ENCODE peak calls at places on chromosomes 11 and 22, in seven cellular contexts. One of them, this sample, is unnamed.

GRCh38 chr11:128462189-128462588 is 125.2 kb downstream of the ETS1 start:
- DNase-seq in effector CD4-positive, alpha-beta T cell: no peak
- DNase-seq in iPS-NIHi11: no peak
- DNase-seq in substantia nigra: no peak
- DNase-seq in Calu3: no peak
- DNase-seq in stimulated activated CD4-positive, alpha-beta T cell treated with anti-CD3 and anti-CD28 coated beads, Interleukin-2, amount 100 ng/mL, for 48 hours: no peak
- DNase-seq in CD8-positive, alpha-beta memory T cell: no peak
- DNase-seq in this sample: no peak

GRCh38 chr11:7892059-7892699 is 38.9 kb downstream of the OR10A6 start:
- DNase-seq in stimulated activated CD4-positive, alpha-beta T cell treated with anti-CD3 and anti-CD28 coated beads, Interleukin-2, amount 100 ng/mL, for 48 hours: no peak
- DNase-seq in CD8-positive, alpha-beta memory T cell: no peak
- DNase-seq in Calu3: no peak
- DNase-seq in effector CD4-positive, alpha-beta T cell: no peak
- DNase-seq in substantia nigra: no peak
- DNase-seq in iPS-NIHi11: no peak
- DNase-seq in this sample: no peak

GRCh38 chr22:37660709-37661045 is 2.2 kb downstream of the PDXP start:
- DNase-seq in Calu3: no peak
- DNase-seq in CD8-positive, alpha-beta memory T cell: no peak
- DNase-seq in substantia nigra: no peak
- DNase-seq in stimulated activated CD4-positive, alpha-beta T cell treated with anti-CD3 and anti-CD28 coated beads, Interleukin-2, amount 100 ng/mL, for 48 hours: no peak
- DNase-seq in iPS-NIHi11: no peak
- DNase-seq in effector CD4-positive, alpha-beta T cell: no peak
- DNase-seq in this sample: no peak

GRCh38 chr11:120501440-120501839 is 10.1 kb upstream of the GRIK4 start:
- DNase-seq in CD8-positive, alpha-beta memory T cell: no peak
- DNase-seq in iPS-NIHi11: no peak
- DNase-seq in substantia nigra: no peak
- DNase-seq in stimulated activated CD4-positive, alpha-beta T cell treated with anti-CD3 and anti-CD28 coated beads, Interleukin-2, amount 100 ng/mL, for 48 hours: no peak
- DNase-seq in effector CD4-positive, alpha-beta T cell: no peak
- DNase-seq in Calu3: no peak
- DNase-seq in this sample: no peak

GRCh38 chr11:406796-407650 is 7.8 kb downstream of the SIGIRR start:
- DNase-seq in Calu3: no peak
- DNase-seq in substantia nigra: peak; percentile 59
- DNase-seq in CD8-positive, alpha-beta memory T cell: peak; percentile 98
- DNase-seq in stimulated activated CD4-positive, alpha-beta T cell treated with anti-CD3 and anti-CD28 coated beads, Interleukin-2, amount 100 ng/mL, for 48 hours: peak; percentile 76
- DNase-seq in effector CD4-positive, alpha-beta T cell: peak; percentile 89
- DNase-seq in iPS-NIHi11: peak; percentile 94
- DNase-seq in this sample: peak; percentile 96

GRCh38 chr22:35375031-35375430 is 5.9 kb upstream of the HMOX1 start:
- DNase-seq in Calu3: no peak
- DNase-seq in iPS-NIHi11: no peak
- DNase-seq in substantia nigra: no peak
- DNase-seq in CD8-positive, alpha-beta memory T cell: no peak
- DNase-seq in stimulated activated CD4-positive, alpha-beta T cell treated with anti-CD3 and anti-CD28 coated beads, Interleukin-2, amount 100 ng/mL, for 48 hours: no peak
- DNase-seq in effector CD4-positive, alpha-beta T cell: no peak
- DNase-seq in this sample: no peak

GRCh38 chr11:19467904-19468303 is 227.2 kb upstream of the E2F8 start:
- DNase-seq in iPS-NIHi11: no peak
- DNase-seq in effector CD4-positive, alpha-beta T cell: no peak
- DNase-seq in CD8-positive, alpha-beta memory T cell: no peak
- DNase-seq in substantia nigra: no peak
- DNase-seq in stimulated activated CD4-positive, alpha-beta T cell treated with anti-CD3 and anti-CD28 coated beads, Interleukin-2, amount 100 ng/mL, for 48 hours: no peak
- DNase-seq in Calu3: no peak
- DNase-seq in this sample: no peak

GRCh38 chr11:34308049-34308692 is 49.6 kb downstream of the ABTB2 start:
- DNase-seq in stimulated activated CD4-positive, alpha-beta T cell treated with anti-CD3 and anti-CD28 coated beads, Interleukin-2, amount 100 ng/mL, for 48 hours: no peak
- DNase-seq in Calu3: peak; percentile 29
- DNase-seq in effector CD4-positive, alpha-beta T cell: no peak
- DNase-seq in CD8-positive, alpha-beta memory T cell: no peak
- DNase-seq in iPS-NIHi11: no peak
- DNase-seq in substantia nigra: no peak
- DNase-seq in this sample: no peak

GRCh38 chr11:102831128-102831708 is 12.2 kb downstream of the MMP3 start:
- DNase-seq in CD8-positive, alpha-beta memory T cell: no peak
- DNase-seq in effector CD4-positive, alpha-beta T cell: no peak
- DNase-seq in stimulated activated CD4-positive, alpha-beta T cell treated with anti-CD3 and anti-CD28 coated beads, Interleukin-2, amount 100 ng/mL, for 48 hours: no peak
- DNase-seq in substantia nigra: peak; percentile 24
- DNase-seq in Calu3: peak; percentile 79
- DNase-seq in iPS-NIHi11: no peak
- DNase-seq in this sample: no peak

GRCh38 chr11:134047586-134047999 is 21.3 kb upstream of the JAM3 start:
- DNase-seq in CD8-positive, alpha-beta memory T cell: no peak
- DNase-seq in substantia nigra: no peak
- DNase-seq in Calu3: no peak
- DNase-seq in stimulated activated CD4-positive, alpha-beta T cell treated with anti-CD3 and anti-CD28 coated beads, Interleukin-2, amount 100 ng/mL, for 48 hours: no peak
- DNase-seq in effector CD4-positive, alpha-beta T cell: no peak
- DNase-seq in iPS-NIHi11: peak; percentile 33
- DNase-seq in this sample: no peak

GRCh38 chr22:22460060-22460459 is 48.5 kb downstream of the ZNF280B start:
- DNase-seq in CD8-positive, alpha-beta memory T cell: no peak
- DNase-seq in effector CD4-positive, alpha-beta T cell: no peak
- DNase-seq in Calu3: no peak
- DNase-seq in stimulated activated CD4-positive, alpha-beta T cell treated with anti-CD3 and anti-CD28 coated beads, Interleukin-2, amount 100 ng/mL, for 48 hours: no peak
- DNase-seq in iPS-NIHi11: no peak
- DNase-seq in substantia nigra: no peak
- DNase-seq in this sample: no peak

GRCh38 chr22:38655532-38656255 is 498 bp downstream of the FAM227A start:
- DNase-seq in stimulated activated CD4-positive, alpha-beta T cell treated with anti-CD3 and anti-CD28 coated beads, Interleukin-2, amount 100 ng/mL, for 48 hours: no peak
- DNase-seq in substantia nigra: no peak
- DNase-seq in iPS-NIHi11: no peak
- DNase-seq in Calu3: no peak
- DNase-seq in CD8-positive, alpha-beta memory T cell: no peak
- DNase-seq in effector CD4-positive, alpha-beta T cell: no peak
- DNase-seq in this sample: no peak

GRCh38 chr22:37431811-37432707 is 4.8 kb upstream of the ELFN2 start:
- DNase-seq in stimulated activated CD4-positive, alpha-beta T cell treated with anti-CD3 and anti-CD28 coated beads, Interleukin-2, amount 100 ng/mL, for 48 hours: peak; percentile 46
- DNase-seq in effector CD4-positive, alpha-beta T cell: no peak
- DNase-seq in CD8-positive, alpha-beta memory T cell: no peak
- DNase-seq in iPS-NIHi11: no peak
- DNase-seq in Calu3: peak; percentile 79
- DNase-seq in substantia nigra: no peak
- DNase-seq in this sample: no peak

GRCh38 chr22:49884503-49885260 is 31.0 kb downstream of the ZBED4 start:
- DNase-seq in stimulated activated CD4-positive, alpha-beta T cell treated with anti-CD3 and anti-CD28 coated beads, Interleukin-2, amount 100 ng/mL, for 48 hours: no peak
- DNase-seq in effector CD4-positive, alpha-beta T cell: no peak
- DNase-seq in iPS-NIHi11: no peak
- DNase-seq in substantia nigra: no peak
- DNase-seq in Calu3: no peak
- DNase-seq in CD8-positive, alpha-beta memory T cell: no peak
- DNase-seq in this sample: no peak

GRCh38 chr11:1825039-1825740 is 9.6 kb upstream of the SYT8 start:
- DNase-seq in substantia nigra: no peak
- DNase-seq in Calu3: peak; percentile 79
- DNase-seq in stimulated activated CD4-positive, alpha-beta T cell treated with anti-CD3 and anti-CD28 coated beads, Interleukin-2, amount 100 ng/mL, for 48 hours: no peak
- DNase-seq in CD8-positive, alpha-beta memory T cell: no peak
- DNase-seq in effector CD4-positive, alpha-beta T cell: no peak
- DNase-seq in iPS-NIHi11: peak; percentile 99
- DNase-seq in this sample: no peak

GRCh38 chr11:126619516-126619915 is 264.0 kb downstream of the ST3GAL4 start:
- DNase-seq in Calu3: no peak
- DNase-seq in substantia nigra: no peak
- DNase-seq in stimulated activated CD4-positive, alpha-beta T cell treated with anti-CD3 and anti-CD28 coated beads, Interleukin-2, amount 100 ng/mL, for 48 hours: no peak
- DNase-seq in CD8-positive, alpha-beta memory T cell: no peak
- DNase-seq in effector CD4-positive, alpha-beta T cell: no peak
- DNase-seq in iPS-NIHi11: no peak
- DNase-seq in this sample: no peak

GRCh38 chr11:58286249-58286648 is 18.2 kb upstream of the OR10W1 start:
- DNase-seq in substantia nigra: no peak
- DNase-seq in CD8-positive, alpha-beta memory T cell: no peak
- DNase-seq in iPS-NIHi11: peak; percentile 29
- DNase-seq in stimulated activated CD4-positive, alpha-beta T cell treated with anti-CD3 and anti-CD28 coated beads, Interleukin-2, amount 100 ng/mL, for 48 hours: no peak
- DNase-seq in effector CD4-positive, alpha-beta T cell: no peak
- DNase-seq in Calu3: peak; percentile 38
- DNase-seq in this sample: no peak

GRCh38 chr11:70176940-70177689 is 26.0 kb upstream of the FADD start:
- DNase-seq in substantia nigra: no peak
- DNase-seq in effector CD4-positive, alpha-beta T cell: peak; percentile 38
- DNase-seq in stimulated activated CD4-positive, alpha-beta T cell treated with anti-CD3 and anti-CD28 coated beads, Interleukin-2, amount 100 ng/mL, for 48 hours: peak; percentile 69
- DNase-seq in Calu3: peak; percentile 55
- DNase-seq in CD8-positive, alpha-beta memory T cell: peak; percentile 33
- DNase-seq in iPS-NIHi11: peak; percentile 99
- DNase-seq in this sample: peak; percentile 19

GRCh38 chr11:131389582-131389981 is 19.2 kb downstream of the NTM start:
- DNase-seq in iPS-NIHi11: no peak
- DNase-seq in stimulated activated CD4-positive, alpha-beta T cell treated with anti-CD3 and anti-CD28 coated beads, Interleukin-2, amount 100 ng/mL, for 48 hours: no peak
- DNase-seq in Calu3: no peak
- DNase-seq in CD8-positive, alpha-beta memory T cell: no peak
- DNase-seq in substantia nigra: no peak
- DNase-seq in effector CD4-positive, alpha-beta T cell: no peak
- DNase-seq in this sample: no peak

GRCh38 chr11:119417726-119418540 is 5.0 kb downstream of the THY1 start:
- DNase-seq in effector CD4-positive, alpha-beta T cell: no peak
- DNase-seq in iPS-NIHi11: no peak
- DNase-seq in Calu3: no peak
- DNase-seq in stimulated activated CD4-positive, alpha-beta T cell treated with anti-CD3 and anti-CD28 coated beads, Interleukin-2, amount 100 ng/mL, for 48 hours: no peak
- DNase-seq in CD8-positive, alpha-beta memory T cell: no peak
- DNase-seq in substantia nigra: no peak
- DNase-seq in this sample: no peak

GRCh38 chr11:12233602-12233925 is 123.2 kb downstream of the MICAL2 start:
- DNase-seq in Calu3: no peak
- DNase-seq in iPS-NIHi11: no peak
- DNase-seq in CD8-positive, alpha-beta memory T cell: no peak
- DNase-seq in substantia nigra: no peak
- DNase-seq in effector CD4-positive, alpha-beta T cell: no peak
- DNase-seq in stimulated activated CD4-positive, alpha-beta T cell treated with anti-CD3 and anti-CD28 coated beads, Interleukin-2, amount 100 ng/mL, for 48 hours: no peak
- DNase-seq in this sample: no peak

GRCh38 chr11:99795999-99796398 is 775.2 kb downstream of the CNTN5 start:
- DNase-seq in iPS-NIHi11: no peak
- DNase-seq in Calu3: no peak
- DNase-seq in substantia nigra: no peak
- DNase-seq in stimulated activated CD4-positive, alpha-beta T cell treated with anti-CD3 and anti-CD28 coated beads, Interleukin-2, amount 100 ng/mL, for 48 hours: no peak
- DNase-seq in effector CD4-positive, alpha-beta T cell: no peak
- DNase-seq in CD8-positive, alpha-beta memory T cell: no peak
- DNase-seq in this sample: no peak

GRCh38 chr11:94525933-94526332 is 13.7 kb downstream of the C11orf97 start:
- DNase-seq in substantia nigra: peak; percentile 21
- DNase-seq in effector CD4-positive, alpha-beta T cell: no peak
- DNase-seq in iPS-NIHi11: peak; percentile 29
- DNase-seq in CD8-positive, alpha-beta memory T cell: no peak
- DNase-seq in stimulated activated CD4-positive, alpha-beta T cell treated with anti-CD3 and anti-CD28 coated beads, Interleukin-2, amount 100 ng/mL, for 48 hours: no peak
- DNase-seq in Calu3: peak; percentile 68
- DNase-seq in this sample: no peak

GRCh38 chr11:118813551-118813950 is 22.6 kb upstream of the DDX6 start:
- DNase-seq in iPS-NIHi11: no peak
- DNase-seq in stimulated activated CD4-positive, alpha-beta T cell treated with anti-CD3 and anti-CD28 coated beads, Interleukin-2, amount 100 ng/mL, for 48 hours: no peak
- DNase-seq in effector CD4-positive, alpha-beta T cell: no peak
- DNase-seq in substantia nigra: no peak
- DNase-seq in Calu3: no peak
- DNase-seq in CD8-positive, alpha-beta memory T cell: no peak
- DNase-seq in this sample: no peak

GRCh38 chr11:804599-804964 is 449 bp downstream of the PIDD1 start:
- DNase-seq in substantia nigra: no peak
- DNase-seq in stimulated activated CD4-positive, alpha-beta T cell treated with anti-CD3 and anti-CD28 coated beads, Interleukin-2, amount 100 ng/mL, for 48 hours: no peak
- DNase-seq in iPS-NIHi11: no peak
- DNase-seq in Calu3: no peak
- DNase-seq in CD8-positive, alpha-beta memory T cell: no peak
- DNase-seq in effector CD4-positive, alpha-beta T cell: no peak
- DNase-seq in this sample: no peak

GRCh38 chr11:70203749-70204465 is 811 bp downstream of the FADD start:
- DNase-seq in Calu3: peak; percentile 83
- DNase-seq in CD8-positive, alpha-beta memory T cell: peak; percentile 84
- DNase-seq in effector CD4-positive, alpha-beta T cell: peak; percentile 92
- DNase-seq in stimulated activated CD4-positive, alpha-beta T cell treated with anti-CD3 and anti-CD28 coated beads, Interleukin-2, amount 100 ng/mL, for 48 hours: peak; percentile 88
- DNase-seq in substantia nigra: peak; percentile 6
- DNase-seq in iPS-NIHi11: no peak
- DNase-seq in this sample: peak; percentile 80

GRCh38 chr22:20145206-20145831 is 5.5 kb downstream of the CCDC188 start:
- DNase-seq in substantia nigra: no peak
- DNase-seq in iPS-NIHi11: no peak
- DNase-seq in Calu3: no peak
- DNase-seq in CD8-positive, alpha-beta memory T cell: no peak
- DNase-seq in stimulated activated CD4-positive, alpha-beta T cell treated with anti-CD3 and anti-CD28 coated beads, Interleukin-2, amount 100 ng/mL, for 48 hours: no peak
- DNase-seq in effector CD4-positive, alpha-beta T cell: no peak
- DNase-seq in this sample: no peak

GRCh38 chr22:50182176-50183081 is 3.3 kb upstream of the TRABD start:
- DNase-seq in effector CD4-positive, alpha-beta T cell: no peak
- DNase-seq in CD8-positive, alpha-beta memory T cell: no peak
- DNase-seq in iPS-NIHi11: no peak
- DNase-seq in substantia nigra: no peak
- DNase-seq in stimulated activated CD4-positive, alpha-beta T cell treated with anti-CD3 and anti-CD28 coated beads, Interleukin-2, amount 100 ng/mL, for 48 hours: no peak
- DNase-seq in Calu3: no peak
- DNase-seq in this sample: no peak

GRCh38 chr11:76410771-76411423 is 29.8 kb downstream of the GVQW3 start:
- DNase-seq in Calu3: no peak
- DNase-seq in iPS-NIHi11: no peak
- DNase-seq in CD8-positive, alpha-beta memory T cell: no peak
- DNase-seq in substantia nigra: no peak
- DNase-seq in effector CD4-positive, alpha-beta T cell: no peak
- DNase-seq in stimulated activated CD4-positive, alpha-beta T cell treated with anti-CD3 and anti-CD28 coated beads, Interleukin-2, amount 100 ng/mL, for 48 hours: no peak
- DNase-seq in this sample: no peak

GRCh38 chr11:81756864-81757595 is 976.6 kb downstream of the FAM181B start:
- DNase-seq in stimulated activated CD4-positive, alpha-beta T cell treated with anti-CD3 and anti-CD28 coated beads, Interleukin-2, amount 100 ng/mL, for 48 hours: no peak
- DNase-seq in iPS-NIHi11: no peak
- DNase-seq in CD8-positive, alpha-beta memory T cell: no peak
- DNase-seq in Calu3: no peak
- DNase-seq in effector CD4-positive, alpha-beta T cell: no peak
- DNase-seq in substantia nigra: no peak
- DNase-seq in this sample: no peak

GRCh38 chr22:43397766-43398165 is 14.0 kb upstream of the MPPED1 start:
- DNase-seq in effector CD4-positive, alpha-beta T cell: no peak
- DNase-seq in stimulated activated CD4-positive, alpha-beta T cell treated with anti-CD3 and anti-CD28 coated beads, Interleukin-2, amount 100 ng/mL, for 48 hours: no peak
- DNase-seq in Calu3: no peak
- DNase-seq in iPS-NIHi11: no peak
- DNase-seq in substantia nigra: no peak
- DNase-seq in CD8-positive, alpha-beta memory T cell: no peak
- DNase-seq in this sample: no peak